ENCODE peak calls at places on chromosomes 16 and 17, in ten cellular contexts. S, Q, K, D, W, O, C, V, X and M are unnamed samples.

GRCh38 chr17:29444589-29444988 is 54.4 kb downstream of the TAOK1 start:
- DNase-seq in Q (peak; percentile 53), X (no peak), C (no peak), S (no peak), W (no peak), D (peak; percentile 75), V (no peak), K (no peak), O (no peak), M (peak; percentile 33)

GRCh38 chr17:3531266-3532101 is 26.1 kb downstream of the TRPV3 start:
- DNase-seq in K (no peak), X (peak; percentile 56), Q (no peak), W (no peak), C (no peak), S (no peak), V (peak; percentile 23), O (no peak), D (no peak), M (no peak)

GRCh38 chr17:3827124-3827773 is 18.8 kb downstream of the NCBP3 start:
- DNase-seq in D (peak; percentile 66), O (peak; percentile 45), Q (peak; percentile 79), W (peak; percentile 75), X (no peak), K (no peak), S (peak; percentile 31), V (peak; percentile 51), C (peak; percentile 79), M (no peak)

GRCh38 chr16:19555938-19556778 is 655 bp downstream of the VPS35L start:
- DNase-seq in D (peak; percentile 26), X (no peak), V (no peak), K (peak; percentile 13), Q (peak; percentile 52), W (peak; percentile 41), O (no peak), C (no peak), S (no peak), M (no peak)

GRCh38 chr16:2973081-2973480 is 3.9 kb downstream of the PAQR4 start:
- DNase-seq in O (no peak), D (no peak), X (no peak), W (no peak), K (no peak), S (no peak), Q (no peak), V (no peak), C (no peak), M (no peak)

GRCh38 chr16:31073823-31074072 is 292 bp downstream of the ZNF668 start:
- DNase-seq in Q (no peak), V (no peak), S (no peak), C (no peak), K (peak; percentile 51), O (no peak), W (no peak), D (no peak), X (no peak), M (no peak)

GRCh38 chr17:149231-149630 is 11.9 kb downstream of the SCGB1C2 start:
- DNase-seq in X (peak; percentile 14), S (no peak), Q (no peak), O (no peak), W (no peak), D (no peak), K (no peak), V (peak; percentile 3), C (no peak), M (no peak)

GRCh38 chr16:88999457-89000206 is 22.6 kb upstream of the CBFA2T3 start:
- DNase-seq in S (no peak), D (no peak), X (no peak), V (no peak), C (no peak), K (no peak), W (no peak), O (no peak), Q (no peak), M (no peak)

GRCh38 chr16:14399397-14400284 is 230.4 kb downstream of the PARN start:
- DNase-seq in Q (peak; percentile 34), V (peak; percentile 63), W (peak; percentile 61), D (peak; percentile 62), C (peak; percentile 99), K (peak; percentile 60), S (no peak), O (peak; percentile 52), X (no peak), M (no peak)

GRCh38 chr17:16406742-16407674 is 8.4 kb upstream of the TRPV2 start:
- DNase-seq in K (peak; percentile 43), O (no peak), Q (no peak), W (peak; percentile 58), S (peak; percentile 59), X (peak; percentile 75), C (no peak), D (no peak), V (no peak), M (no peak)

GRCh38 chr16:68646948-68647659 is 2.0 kb downstream of the CDH3 start:
- DNase-seq in W (no peak), V (no peak), O (no peak), X (no peak), D (no peak), C (no peak), S (no peak), Q (no peak), K (no peak), M (no peak)

GRCh38 chr17:45430006-45430737 is 2.5 kb downstream of the ARHGAP27 start:
- DNase-seq in W (no peak), C (no peak), K (no peak), X (peak; percentile 84), S (no peak), D (no peak), V (no peak), O (no peak), Q (no peak), M (no peak)

GRCh38 chr16:48235556-48236136 is 8.5 kb upstream of the LONP2 start:
- DNase-seq in S (no peak), O (no peak), C (peak; percentile 83), K (no peak), V (no peak), X (no peak), D (peak; percentile 29), Q (no peak), W (no peak), M (no peak)

GRCh38 chr17:4854181-4854681 is 21.1 kb downstream of the MINK1 start:
- DNase-seq in C (peak; percentile 23), X (no peak), K (no peak), W (no peak), S (no peak), Q (peak; percentile 38), D (peak; percentile 66), V (no peak), O (peak; percentile 66), M (no peak)

GRCh38 chr16:15564619-15565339 is 78.2 kb downstream of the MARF1 start:
- DNase-seq in V (no peak), K (no peak), O (no peak), Q (no peak), D (peak; percentile 35), W (no peak), X (peak; percentile 21), C (no peak), S (no peak), M (no peak)

GRCh38 chr17:7561589-7562207 is at the start of gene SENP3:
- DNase-seq in X (peak; percentile 98), C (peak; percentile 77), Q (peak; percentile 85), O (peak; percentile 80), V (peak; percentile 92), D (peak; percentile 88), S (peak; percentile 91), K (no peak), W (peak; percentile 98), M (peak; percentile 94)
- TF ChIP-seq POLR2A in X (peak; percentile 32), C (peak; percentile 75), Q (no peak), O (no peak), V (no peak), D (no peak), S (peak; percentile 54), K (peak; percentile 86), W (peak; percentile 79), M (peak; percentile 57)

GRCh38 chr17:12301551-12301950 is 280.9 kb downstream of the MAP2K4 start:
- DNase-seq in O (no peak), K (no peak), W (no peak), Q (no peak), X (no peak), V (no peak), D (no peak), S (no peak), C (no peak), M (no peak)
- TF ChIP-seq POLR2A in O (no peak), K (no peak), W (no peak), Q (no peak), X (no peak), V (no peak), D (no peak), S (no peak), C (no peak), M (no peak)

GRCh38 chr17:8799001-8799850 is at the start of gene MFSD6L:
- DNase-seq in S (no peak), W (no peak), K (no peak), C (no peak), X (peak; percentile 82), D (no peak), Q (no peak), O (peak; percentile 5), V (no peak), M (no peak)

GRCh38 chr17:8799851-8800212 is 667 bp upstream of the MFSD6L start:
- DNase-seq in S (no peak), D (no peak), Q (no peak), X (no peak), C (no peak), W (no peak), O (no peak), V (no peak), K (no peak), M (no peak)

GRCh38 chr17:8800656-8801055 is 1.5 kb upstream of the MFSD6L start:
- DNase-seq in Q (no peak), W (no peak), X (no peak), S (no peak), V (no peak), D (no peak), O (no peak), C (no peak), K (no peak), M (no peak)

GRCh38 chr17:8803531-8804416 is 4.6 kb upstream of the MFSD6L start:
- DNase-seq in V (no peak), C (peak; percentile 31), O (no peak), K (no peak), W (no peak), Q (no peak), X (no peak), D (no peak), S (no peak), M (no peak)

GRCh38 chr17:8801135-8801840 is 2.1 kb upstream of the MFSD6L start:
- DNase-seq in D (no peak), X (no peak), V (no peak), O (no peak), S (no peak), Q (no peak), K (no peak), W (no peak), C (no peak), M (no peak)
- TF ChIP-seq POLR2A in D (no peak), X (no peak), V (no peak), O (no peak), S (no peak), Q (no peak), K (peak; percentile 45), W (no peak), C (no peak), M (no peak)

DNA sequence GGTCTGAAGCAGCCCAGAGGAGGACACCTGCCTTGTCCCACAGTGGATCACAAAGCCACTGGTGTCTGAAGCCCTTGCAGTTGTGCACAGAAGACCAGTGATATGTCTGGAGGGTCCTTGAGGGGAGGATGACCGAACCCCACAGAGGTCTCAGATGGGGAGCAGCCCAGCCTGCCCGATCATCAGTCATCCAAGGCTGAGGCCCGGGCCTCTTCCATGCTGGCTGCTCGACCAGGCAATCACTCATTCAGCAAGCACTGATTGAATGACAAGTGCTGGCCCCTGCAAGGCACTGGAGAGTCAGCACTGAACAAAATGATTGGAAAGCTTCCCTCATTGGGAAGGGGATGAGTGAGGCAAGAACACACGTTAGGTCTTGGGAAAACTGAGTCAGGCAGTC is 10.5 kb downstream of the PIK3R5 start:
- DNase-seq in X (peak; percentile 78), Q (no peak), K (no peak), W (no peak), O (no peak), D (no peak), S (no peak), C (no peak), V (no peak), M (no peak)
- TF ChIP-seq POLR2A in X (no peak), Q (no peak), K (no peak), W (no peak), O (no peak), D (no peak), S (no peak), C (no peak), V (no peak), M (no peak)